ENCODE peak calls at places on chromosomes 13 and 19, in ten cellular contexts. One of them, this sample, is unnamed.

GRCh38 chr13:32125221-32125621 is 93.6 kb downstream of the FRY start:
- DNase-seq in germinal center: no peak
- DNase-seq in Ammon's horn: no peak
- DNase-seq in T-helper 9 cell: no peak
- DNase-seq in heart left ventricle: no peak
- DNase-seq in stimulated activated CD4-positive, alpha-beta T cell treated with anti-CD3 and anti-CD28 coated beads, Interleukin-4, amount 100 ng/mL, for 24 hours: no peak
- DNase-seq in foreskin fibroblast: peak
- DNase-seq in stimulated activated CD8-positive, alpha-beta memory T cell treated with anti-CD3 and anti-CD28 coated beads, Interleukin-12 subunit alpha, Interleukin-12 subunit beta, amount 100 ng/mL, for 4 hours: no peak
- DNase-seq in substantia nigra: no peak
- DNase-seq in GM04504: peak
- DNase-seq in this sample: no peak

GRCh38 chr19:39704181-39705044 is at the start of gene LGALS14:
- DNase-seq in stimulated activated CD4-positive, alpha-beta T cell treated with anti-CD3 and anti-CD28 coated beads, Interleukin-4, amount 100 ng/mL, for 24 hours: peak
- DNase-seq in GM04504: no peak
- DNase-seq in heart left ventricle: no peak
- DNase-seq in foreskin fibroblast: no peak
- DNase-seq in Ammon's horn: no peak
- DNase-seq in germinal center: no peak
- DNase-seq in substantia nigra: no peak
- DNase-seq in T-helper 9 cell: no peak
- DNase-seq in stimulated activated CD8-positive, alpha-beta memory T cell treated with anti-CD3 and anti-CD28 coated beads, Interleukin-12 subunit alpha, Interleukin-12 subunit beta, amount 100 ng/mL, for 4 hours: no peak
- DNase-seq in this sample: no peak

GRCh38 chr19:18904334-18905057 is 8.5 kb upstream of the CERS1 start:
- DNase-seq in Ammon's horn: peak
- DNase-seq in T-helper 9 cell: no peak
- DNase-seq in germinal center: no peak
- DNase-seq in stimulated activated CD4-positive, alpha-beta T cell treated with anti-CD3 and anti-CD28 coated beads, Interleukin-4, amount 100 ng/mL, for 24 hours: no peak
- DNase-seq in foreskin fibroblast: no peak
- DNase-seq in GM04504: no peak
- DNase-seq in substantia nigra: peak
- DNase-seq in stimulated activated CD8-positive, alpha-beta memory T cell treated with anti-CD3 and anti-CD28 coated beads, Interleukin-12 subunit alpha, Interleukin-12 subunit beta, amount 100 ng/mL, for 4 hours: no peak
- DNase-seq in heart left ventricle: no peak
- DNase-seq in this sample: no peak

GRCh38 chr19:55443045-55443823 is at the start of gene SHISA7:
- DNase-seq in substantia nigra: peak
- DNase-seq in T-helper 9 cell: no peak
- DNase-seq in foreskin fibroblast: peak
- DNase-seq in heart left ventricle: no peak
- DNase-seq in germinal center: no peak
- DNase-seq in GM04504: no peak
- DNase-seq in stimulated activated CD4-positive, alpha-beta T cell treated with anti-CD3 and anti-CD28 coated beads, Interleukin-4, amount 100 ng/mL, for 24 hours: no peak
- DNase-seq in stimulated activated CD8-positive, alpha-beta memory T cell treated with anti-CD3 and anti-CD28 coated beads, Interleukin-12 subunit alpha, Interleukin-12 subunit beta, amount 100 ng/mL, for 4 hours: no peak
- DNase-seq in Ammon's horn: peak
- DNase-seq in this sample: peak

GRCh38 chr19:47239610-47240296 is 8.8 kb upstream of the BBC3 start:
- DNase-seq in stimulated activated CD8-positive, alpha-beta memory T cell treated with anti-CD3 and anti-CD28 coated beads, Interleukin-12 subunit alpha, Interleukin-12 subunit beta, amount 100 ng/mL, for 4 hours: peak
- DNase-seq in GM04504: no peak
- DNase-seq in germinal center: peak
- DNase-seq in heart left ventricle: peak
- DNase-seq in foreskin fibroblast: no peak
- DNase-seq in stimulated activated CD4-positive, alpha-beta T cell treated with anti-CD3 and anti-CD28 coated beads, Interleukin-4, amount 100 ng/mL, for 24 hours: peak
- DNase-seq in substantia nigra: peak
- DNase-seq in T-helper 9 cell: peak
- DNase-seq in Ammon's horn: peak
- DNase-seq in this sample: no peak

GRCh38 chr13:26989261-26990007 is 182.2 kb downstream of the USP12 start:
- DNase-seq in Ammon's horn: no peak
- DNase-seq in stimulated activated CD8-positive, alpha-beta memory T cell treated with anti-CD3 and anti-CD28 coated beads, Interleukin-12 subunit alpha, Interleukin-12 subunit beta, amount 100 ng/mL, for 4 hours: no peak
- DNase-seq in stimulated activated CD4-positive, alpha-beta T cell treated with anti-CD3 and anti-CD28 coated beads, Interleukin-4, amount 100 ng/mL, for 24 hours: no peak
- DNase-seq in T-helper 9 cell: no peak
- DNase-seq in GM04504: no peak
- DNase-seq in germinal center: no peak
- DNase-seq in foreskin fibroblast: no peak
- DNase-seq in substantia nigra: no peak
- DNase-seq in heart left ventricle: no peak
- DNase-seq in this sample: no peak

GRCh38 chr13:46010148-46010547 is 42.4 kb downstream of the ZC3H13 start:
- DNase-seq in T-helper 9 cell: no peak
- DNase-seq in stimulated activated CD8-positive, alpha-beta memory T cell treated with anti-CD3 and anti-CD28 coated beads, Interleukin-12 subunit alpha, Interleukin-12 subunit beta, amount 100 ng/mL, for 4 hours: no peak
- DNase-seq in germinal center: no peak
- DNase-seq in foreskin fibroblast: no peak
- DNase-seq in substantia nigra: no peak
- DNase-seq in stimulated activated CD4-positive, alpha-beta T cell treated with anti-CD3 and anti-CD28 coated beads, Interleukin-4, amount 100 ng/mL, for 24 hours: no peak
- DNase-seq in Ammon's horn: peak
- DNase-seq in GM04504: no peak
- DNase-seq in heart left ventricle: no peak
- DNase-seq in this sample: no peak

GRCh38 chr13:113135281-113135760 is 12.7 kb downstream of the F10 start:
- DNase-seq in Ammon's horn: no peak
- DNase-seq in stimulated activated CD4-positive, alpha-beta T cell treated with anti-CD3 and anti-CD28 coated beads, Interleukin-4, amount 100 ng/mL, for 24 hours: no peak
- DNase-seq in germinal center: no peak
- DNase-seq in foreskin fibroblast: no peak
- DNase-seq in substantia nigra: no peak
- DNase-seq in T-helper 9 cell: no peak
- DNase-seq in heart left ventricle: no peak
- DNase-seq in stimulated activated CD8-positive, alpha-beta memory T cell treated with anti-CD3 and anti-CD28 coated beads, Interleukin-12 subunit alpha, Interleukin-12 subunit beta, amount 100 ng/mL, for 4 hours: no peak
- DNase-seq in GM04504: no peak
- DNase-seq in this sample: no peak

GRCh38 chr19:13277104-13277809 is 127.0 kb downstream of the IER2 start:
- DNase-seq in heart left ventricle: no peak
- DNase-seq in germinal center: peak
- DNase-seq in T-helper 9 cell: peak
- DNase-seq in stimulated activated CD8-positive, alpha-beta memory T cell treated with anti-CD3 and anti-CD28 coated beads, Interleukin-12 subunit alpha, Interleukin-12 subunit beta, amount 100 ng/mL, for 4 hours: peak
- DNase-seq in Ammon's horn: peak
- DNase-seq in stimulated activated CD4-positive, alpha-beta T cell treated with anti-CD3 and anti-CD28 coated beads, Interleukin-4, amount 100 ng/mL, for 24 hours: peak
- DNase-seq in GM04504: peak
- DNase-seq in substantia nigra: no peak
- DNase-seq in foreskin fibroblast: peak
- DNase-seq in this sample: peak

GRCh38 chr19:11234486-11235075 is 4.8 kb upstream of the ANGPTL8 start:
- DNase-seq in stimulated activated CD4-positive, alpha-beta T cell treated with anti-CD3 and anti-CD28 coated beads, Interleukin-4, amount 100 ng/mL, for 24 hours: no peak
- DNase-seq in substantia nigra: no peak
- DNase-seq in GM04504: no peak
- DNase-seq in foreskin fibroblast: no peak
- DNase-seq in T-helper 9 cell: no peak
- DNase-seq in stimulated activated CD8-positive, alpha-beta memory T cell treated with anti-CD3 and anti-CD28 coated beads, Interleukin-12 subunit alpha, Interleukin-12 subunit beta, amount 100 ng/mL, for 4 hours: no peak
- DNase-seq in Ammon's horn: no peak
- DNase-seq in germinal center: no peak
- DNase-seq in heart left ventricle: no peak
- DNase-seq in this sample: no peak

GRCh38 chr13:32905063-32905863 is 111.0 kb upstream of the KL start:
- DNase-seq in stimulated activated CD4-positive, alpha-beta T cell treated with anti-CD3 and anti-CD28 coated beads, Interleukin-4, amount 100 ng/mL, for 24 hours: no peak
- DNase-seq in GM04504: no peak
- DNase-seq in Ammon's horn: no peak
- DNase-seq in T-helper 9 cell: no peak
- DNase-seq in substantia nigra: no peak
- DNase-seq in heart left ventricle: no peak
- DNase-seq in stimulated activated CD8-positive, alpha-beta memory T cell treated with anti-CD3 and anti-CD28 coated beads, Interleukin-12 subunit alpha, Interleukin-12 subunit beta, amount 100 ng/mL, for 4 hours: no peak
- DNase-seq in foreskin fibroblast: peak
- DNase-seq in germinal center: peak
- DNase-seq in this sample: no peak

GRCh38 chr19:18488838-18489626 is 32.8 kb downstream of the ELL start:
- DNase-seq in germinal center: no peak
- DNase-seq in stimulated activated CD4-positive, alpha-beta T cell treated with anti-CD3 and anti-CD28 coated beads, Interleukin-4, amount 100 ng/mL, for 24 hours: no peak
- DNase-seq in GM04504: no peak
- DNase-seq in substantia nigra: no peak
- DNase-seq in Ammon's horn: no peak
- DNase-seq in stimulated activated CD8-positive, alpha-beta memory T cell treated with anti-CD3 and anti-CD28 coated beads, Interleukin-12 subunit alpha, Interleukin-12 subunit beta, amount 100 ng/mL, for 4 hours: no peak
- DNase-seq in foreskin fibroblast: no peak
- DNase-seq in heart left ventricle: no peak
- DNase-seq in T-helper 9 cell: no peak
- DNase-seq in this sample: peak

GRCh38 chr19:35344511-35345031 is 3.1 kb upstream of the FFAR1 start:
- DNase-seq in GM04504: no peak
- DNase-seq in stimulated activated CD8-positive, alpha-beta memory T cell treated with anti-CD3 and anti-CD28 coated beads, Interleukin-12 subunit alpha, Interleukin-12 subunit beta, amount 100 ng/mL, for 4 hours: no peak
- DNase-seq in foreskin fibroblast: no peak
- DNase-seq in Ammon's horn: no peak
- DNase-seq in substantia nigra: no peak
- DNase-seq in germinal center: no peak
- DNase-seq in stimulated activated CD4-positive, alpha-beta T cell treated with anti-CD3 and anti-CD28 coated beads, Interleukin-4, amount 100 ng/mL, for 24 hours: no peak
- DNase-seq in heart left ventricle: no peak
- DNase-seq in T-helper 9 cell: no peak
- DNase-seq in this sample: no peak

GRCh38 chr19:33796164-33797100 is at the start of gene KCTD15:
- DNase-seq in T-helper 9 cell: no peak
- DNase-seq in Ammon's horn: no peak
- DNase-seq in GM04504: no peak
- DNase-seq in substantia nigra: peak
- DNase-seq in foreskin fibroblast: no peak
- DNase-seq in stimulated activated CD4-positive, alpha-beta T cell treated with anti-CD3 and anti-CD28 coated beads, Interleukin-4, amount 100 ng/mL, for 24 hours: peak
- DNase-seq in germinal center: no peak
- DNase-seq in heart left ventricle: no peak
- DNase-seq in stimulated activated CD8-positive, alpha-beta memory T cell treated with anti-CD3 and anti-CD28 coated beads, Interleukin-12 subunit alpha, Interleukin-12 subunit beta, amount 100 ng/mL, for 4 hours: no peak
- DNase-seq in this sample: peak

GRCh38 chr19:18282021-18282787 is 782 bp upstream of the JUND start:
- DNase-seq in stimulated activated CD8-positive, alpha-beta memory T cell treated with anti-CD3 and anti-CD28 coated beads, Interleukin-12 subunit alpha, Interleukin-12 subunit beta, amount 100 ng/mL, for 4 hours: no peak
- DNase-seq in germinal center: no peak
- DNase-seq in foreskin fibroblast: no peak
- DNase-seq in heart left ventricle: no peak
- DNase-seq in substantia nigra: no peak
- DNase-seq in stimulated activated CD4-positive, alpha-beta T cell treated with anti-CD3 and anti-CD28 coated beads, Interleukin-4, amount 100 ng/mL, for 24 hours: no peak
- DNase-seq in T-helper 9 cell: no peak
- DNase-seq in Ammon's horn: no peak
- DNase-seq in GM04504: no peak
- DNase-seq in this sample: no peak

GRCh38 chr19:19463348-19464117 is 51.8 kb downstream of the TSSK6 start:
- DNase-seq in foreskin fibroblast: peak
- DNase-seq in stimulated activated CD4-positive, alpha-beta T cell treated with anti-CD3 and anti-CD28 coated beads, Interleukin-4, amount 100 ng/mL, for 24 hours: no peak
- DNase-seq in germinal center: no peak
- DNase-seq in substantia nigra: no peak
- DNase-seq in GM04504: peak
- DNase-seq in stimulated activated CD8-positive, alpha-beta memory T cell treated with anti-CD3 and anti-CD28 coated beads, Interleukin-12 subunit alpha, Interleukin-12 subunit beta, amount 100 ng/mL, for 4 hours: no peak
- DNase-seq in T-helper 9 cell: no peak
- DNase-seq in Ammon's horn: no peak
- DNase-seq in heart left ventricle: peak
- DNase-seq in this sample: no peak

GRCh38 chr13:99922631-99923404 is 48.7 kb downstream of the ZIC5 start:
- DNase-seq in heart left ventricle: no peak
- DNase-seq in substantia nigra: no peak
- DNase-seq in stimulated activated CD4-positive, alpha-beta T cell treated with anti-CD3 and anti-CD28 coated beads, Interleukin-4, amount 100 ng/mL, for 24 hours: no peak
- DNase-seq in T-helper 9 cell: no peak
- DNase-seq in germinal center: no peak
- DNase-seq in stimulated activated CD8-positive, alpha-beta memory T cell treated with anti-CD3 and anti-CD28 coated beads, Interleukin-12 subunit alpha, Interleukin-12 subunit beta, amount 100 ng/mL, for 4 hours: no peak
- DNase-seq in Ammon's horn: no peak
- DNase-seq in foreskin fibroblast: no peak
- DNase-seq in GM04504: no peak
- DNase-seq in this sample: no peak

GRCh38 chr13:113904411-113904810 is 40.5 kb upstream of the GAS6 start:
- DNase-seq in T-helper 9 cell: peak
- DNase-seq in Ammon's horn: peak
- DNase-seq in germinal center: no peak
- DNase-seq in stimulated activated CD4-positive, alpha-beta T cell treated with anti-CD3 and anti-CD28 coated beads, Interleukin-4, amount 100 ng/mL, for 24 hours: peak
- DNase-seq in GM04504: no peak
- DNase-seq in substantia nigra: peak
- DNase-seq in heart left ventricle: peak
- DNase-seq in stimulated activated CD8-positive, alpha-beta memory T cell treated with anti-CD3 and anti-CD28 coated beads, Interleukin-12 subunit alpha, Interleukin-12 subunit beta, amount 100 ng/mL, for 4 hours: no peak
- DNase-seq in foreskin fibroblast: peak
- DNase-seq in this sample: no peak

GRCh38 chr19:44682807-44683206 is 11.5 kb downstream of the CEACAM19 start:
- DNase-seq in germinal center: no peak
- DNase-seq in GM04504: no peak
- DNase-seq in stimulated activated CD8-positive, alpha-beta memory T cell treated with anti-CD3 and anti-CD28 coated beads, Interleukin-12 subunit alpha, Interleukin-12 subunit beta, amount 100 ng/mL, for 4 hours: no peak
- DNase-seq in substantia nigra: no peak
- DNase-seq in foreskin fibroblast: no peak
- DNase-seq in Ammon's horn: no peak
- DNase-seq in T-helper 9 cell: no peak
- DNase-seq in stimulated activated CD4-positive, alpha-beta T cell treated with anti-CD3 and anti-CD28 coated beads, Interleukin-4, amount 100 ng/mL, for 24 hours: no peak
- DNase-seq in heart left ventricle: no peak
- DNase-seq in this sample: no peak

GRCh38 chr13:74443623-74444022 is 309.4 kb upstream of the KLF12 start:
- DNase-seq in heart left ventricle: no peak
- DNase-seq in Ammon's horn: no peak
- DNase-seq in foreskin fibroblast: peak
- DNase-seq in stimulated activated CD4-positive, alpha-beta T cell treated with anti-CD3 and anti-CD28 coated beads, Interleukin-4, amount 100 ng/mL, for 24 hours: no peak
- DNase-seq in germinal center: no peak
- DNase-seq in T-helper 9 cell: no peak
- DNase-seq in substantia nigra: no peak
- DNase-seq in GM04504: peak
- DNase-seq in stimulated activated CD8-positive, alpha-beta memory T cell treated with anti-CD3 and anti-CD28 coated beads, Interleukin-12 subunit alpha, Interleukin-12 subunit beta, amount 100 ng/mL, for 4 hours: no peak
- DNase-seq in this sample: no peak

GRCh38 chr19:2636897-2637683 is 65.4 kb downstream of the GNG7 start:
- DNase-seq in GM04504: no peak
- DNase-seq in stimulated activated CD8-positive, alpha-beta memory T cell treated with anti-CD3 and anti-CD28 coated beads, Interleukin-12 subunit alpha, Interleukin-12 subunit beta, amount 100 ng/mL, for 4 hours: peak
- DNase-seq in germinal center: peak
- DNase-seq in Ammon's horn: peak
- DNase-seq in foreskin fibroblast: no peak
- DNase-seq in T-helper 9 cell: peak
- DNase-seq in stimulated activated CD4-positive, alpha-beta T cell treated with anti-CD3 and anti-CD28 coated beads, Interleukin-4, amount 100 ng/mL, for 24 hours: peak
- DNase-seq in substantia nigra: peak
- DNase-seq in heart left ventricle: no peak
- DNase-seq in this sample: peak

GRCh38 chr19:14015454-14016035 is 9.4 kb upstream of the RFX1 start:
- DNase-seq in GM04504: no peak
- DNase-seq in T-helper 9 cell: no peak
- DNase-seq in Ammon's horn: no peak
- DNase-seq in germinal center: no peak
- DNase-seq in foreskin fibroblast: no peak
- DNase-seq in stimulated activated CD8-positive, alpha-beta memory T cell treated with anti-CD3 and anti-CD28 coated beads, Interleukin-12 subunit alpha, Interleukin-12 subunit beta, amount 100 ng/mL, for 4 hours: no peak
- DNase-seq in heart left ventricle: no peak
- DNase-seq in stimulated activated CD4-positive, alpha-beta T cell treated with anti-CD3 and anti-CD28 coated beads, Interleukin-4, amount 100 ng/mL, for 24 hours: no peak
- DNase-seq in substantia nigra: no peak
- DNase-seq in this sample: no peak

GRCh38 chr13:114078501-114079451 is 53.6 kb downstream of the RASA3 start:
- DNase-seq in stimulated activated CD8-positive, alpha-beta memory T cell treated with anti-CD3 and anti-CD28 coated beads, Interleukin-12 subunit alpha, Interleukin-12 subunit beta, amount 100 ng/mL, for 4 hours: no peak
- DNase-seq in foreskin fibroblast: peak
- DNase-seq in GM04504: peak
- DNase-seq in substantia nigra: no peak
- DNase-seq in stimulated activated CD4-positive, alpha-beta T cell treated with anti-CD3 and anti-CD28 coated beads, Interleukin-4, amount 100 ng/mL, for 24 hours: no peak
- DNase-seq in germinal center: no peak
- DNase-seq in Ammon's horn: peak
- DNase-seq in T-helper 9 cell: no peak
- DNase-seq in heart left ventricle: peak
- DNase-seq in this sample: no peak

GRCh38 chr19:1019980-1020867 is 699 bp downstream of the TMEM259 start:
- DNase-seq in T-helper 9 cell: peak
- DNase-seq in GM04504: no peak
- DNase-seq in substantia nigra: peak
- DNase-seq in foreskin fibroblast: no peak
- DNase-seq in Ammon's horn: peak
- DNase-seq in germinal center: no peak
- DNase-seq in stimulated activated CD8-positive, alpha-beta memory T cell treated with anti-CD3 and anti-CD28 coated beads, Interleukin-12 subunit alpha, Interleukin-12 subunit beta, amount 100 ng/mL, for 4 hours: no peak
- DNase-seq in stimulated activated CD4-positive, alpha-beta T cell treated with anti-CD3 and anti-CD28 coated beads, Interleukin-4, amount 100 ng/mL, for 24 hours: peak
- DNase-seq in heart left ventricle: peak
- DNase-seq in this sample: no peak

GRCh38 chr13:110912651-110913051 is 2.2 kb downstream of the ANKRD10 start:
- DNase-seq in Ammon's horn: no peak
- DNase-seq in substantia nigra: no peak
- DNase-seq in germinal center: no peak
- DNase-seq in stimulated activated CD4-positive, alpha-beta T cell treated with anti-CD3 and anti-CD28 coated beads, Interleukin-4, amount 100 ng/mL, for 24 hours: no peak
- DNase-seq in T-helper 9 cell: no peak
- DNase-seq in foreskin fibroblast: peak
- DNase-seq in heart left ventricle: no peak
- DNase-seq in stimulated activated CD8-positive, alpha-beta memory T cell treated with anti-CD3 and anti-CD28 coated beads, Interleukin-12 subunit alpha, Interleukin-12 subunit beta, amount 100 ng/mL, for 4 hours: no peak
- DNase-seq in GM04504: no peak
- DNase-seq in this sample: peak

GRCh38 chr13:42720116-42720857 is 61.1 kb upstream of the FAM216B start:
- DNase-seq in stimulated activated CD8-positive, alpha-beta memory T cell treated with anti-CD3 and anti-CD28 coated beads, Interleukin-12 subunit alpha, Interleukin-12 subunit beta, amount 100 ng/mL, for 4 hours: no peak
- DNase-seq in heart left ventricle: no peak
- DNase-seq in T-helper 9 cell: no peak
- DNase-seq in foreskin fibroblast: peak
- DNase-seq in germinal center: no peak
- DNase-seq in stimulated activated CD4-positive, alpha-beta T cell treated with anti-CD3 and anti-CD28 coated beads, Interleukin-4, amount 100 ng/mL, for 24 hours: peak
- DNase-seq in Ammon's horn: peak
- DNase-seq in substantia nigra: no peak
- DNase-seq in GM04504: peak
- DNase-seq in this sample: no peak

GRCh38 chr13:79612604-79613003 is 131.6 kb downstream of the NDFIP2 start:
- DNase-seq in heart left ventricle: no peak
- DNase-seq in stimulated activated CD4-positive, alpha-beta T cell treated with anti-CD3 and anti-CD28 coated beads, Interleukin-4, amount 100 ng/mL, for 24 hours: no peak
- DNase-seq in substantia nigra: no peak
- DNase-seq in foreskin fibroblast: no peak
- DNase-seq in Ammon's horn: no peak
- DNase-seq in stimulated activated CD8-positive, alpha-beta memory T cell treated with anti-CD3 and anti-CD28 coated beads, Interleukin-12 subunit alpha, Interleukin-12 subunit beta, amount 100 ng/mL, for 4 hours: no peak
- DNase-seq in GM04504: no peak
- DNase-seq in germinal center: no peak
- DNase-seq in T-helper 9 cell: no peak
- DNase-seq in this sample: no peak

GRCh38 chr19:45114116-45114515 is 21.1 kb downstream of the PPP1R37 start:
- DNase-seq in substantia nigra: no peak
- DNase-seq in T-helper 9 cell: no peak
- DNase-seq in foreskin fibroblast: no peak
- DNase-seq in Ammon's horn: no peak
- DNase-seq in germinal center: no peak
- DNase-seq in stimulated activated CD8-positive, alpha-beta memory T cell treated with anti-CD3 and anti-CD28 coated beads, Interleukin-12 subunit alpha, Interleukin-12 subunit beta, amount 100 ng/mL, for 4 hours: no peak
- DNase-seq in heart left ventricle: no peak
- DNase-seq in GM04504: no peak
- DNase-seq in stimulated activated CD4-positive, alpha-beta T cell treated with anti-CD3 and anti-CD28 coated beads, Interleukin-4, amount 100 ng/mL, for 24 hours: no peak
- DNase-seq in this sample: no peak

This sample was measured in K562.